ENCODE peak calls at places on chromosomes 16 and 17, in four cellular contexts. T, F, H and I are unnamed samples.
A peak's percentile ranks its signal among the peaks of the same experiment; 100 is the strongest.

GRCh38 chr16:62225675-62226074 is 189.4 kb upstream of the CDH8 start:
- DNase-seq in T (peak; percentile 8), F (peak; percentile 33), H (peak; percentile 91), I (no peak)

GRCh38 chr17:42428141-42428944 is 5.3 kb upstream of the CAVIN1 start:
- DNase-seq in T (no peak), F (peak; percentile 63), H (no peak), I (no peak)

GRCh38 chr16:79843631-79844043 is 243.1 kb upstream of the MAF start:
- DNase-seq in T (no peak), F (no peak), H (no peak), I (no peak)

GRCh38 chr16:84893849-84894599 is 74.2 kb downstream of the CRISPLD2 start:
- DNase-seq in T (no peak), F (no peak), H (no peak), I (no peak)

GRCh38 chr17:38748329-38749221 is at the start of gene PCGF2:
- DNase-seq in T (peak; percentile 92), F (peak; percentile 71), H (peak; percentile 98), I (peak; percentile 94)

GRCh38 chr16:48392407-48392806 is 7.2 kb upstream of the SIAH1 start:
- DNase-seq in T (no peak), F (no peak), H (peak; percentile 43), I (no peak)

GRCh38 chr17:46160169-46160568 is 33.1 kb downstream of the KANSL1 start:
- DNase-seq in T (no peak), F (no peak), H (no peak), I (no peak)

GRCh38 chr16:17305694-17306093 is 165.1 kb downstream of the XYLT1 start:
- DNase-seq in T (no peak), F (no peak), H (no peak), I (no peak)

GRCh38 chr17:43875476-43876147 is 28.6 kb downstream of the CD300LG start:
- DNase-seq in T (no peak), F (no peak), H (no peak), I (no peak)

GRCh38 chr17:51362818-51363598 is 102.7 kb downstream of the UTP18 start:
- DNase-seq in T (no peak), F (no peak), H (no peak), I (no peak)

GRCh38 chr16:29310852-29311314 is 95.6 kb downstream of the NPIPB11 start:
- DNase-seq in T (peak; percentile 77), F (no peak), H (no peak), I (peak; percentile 44)

GRCh38 chr17:57355090-57355859 is 99.0 kb downstream of the MSI2 start:
- DNase-seq in T (no peak), F (no peak), H (no peak), I (no peak)

GRCh38 chr17:76707985-76708807 is 2.6 kb downstream of the MXRA7 start:
- DNase-seq in T (no peak), F (no peak), H (no peak), I (no peak)

GRCh38 chr17:76713765-76714164 is 3.0 kb upstream of the MXRA7 start:
- DNase-seq in T (no peak), F (no peak), H (no peak), I (no peak)

GRCh38 chr17:76710863-76711611 is at the start of gene MXRA7:
- DNase-seq in T (peak; percentile 88), F (peak; percentile 86), H (peak; percentile 93), I (peak; percentile 82)

GRCh38 chr17:76706817-76707216 is 3.9 kb downstream of the MXRA7 start:
- DNase-seq in T (no peak), F (no peak), H (no peak), I (no peak)

DNA sequence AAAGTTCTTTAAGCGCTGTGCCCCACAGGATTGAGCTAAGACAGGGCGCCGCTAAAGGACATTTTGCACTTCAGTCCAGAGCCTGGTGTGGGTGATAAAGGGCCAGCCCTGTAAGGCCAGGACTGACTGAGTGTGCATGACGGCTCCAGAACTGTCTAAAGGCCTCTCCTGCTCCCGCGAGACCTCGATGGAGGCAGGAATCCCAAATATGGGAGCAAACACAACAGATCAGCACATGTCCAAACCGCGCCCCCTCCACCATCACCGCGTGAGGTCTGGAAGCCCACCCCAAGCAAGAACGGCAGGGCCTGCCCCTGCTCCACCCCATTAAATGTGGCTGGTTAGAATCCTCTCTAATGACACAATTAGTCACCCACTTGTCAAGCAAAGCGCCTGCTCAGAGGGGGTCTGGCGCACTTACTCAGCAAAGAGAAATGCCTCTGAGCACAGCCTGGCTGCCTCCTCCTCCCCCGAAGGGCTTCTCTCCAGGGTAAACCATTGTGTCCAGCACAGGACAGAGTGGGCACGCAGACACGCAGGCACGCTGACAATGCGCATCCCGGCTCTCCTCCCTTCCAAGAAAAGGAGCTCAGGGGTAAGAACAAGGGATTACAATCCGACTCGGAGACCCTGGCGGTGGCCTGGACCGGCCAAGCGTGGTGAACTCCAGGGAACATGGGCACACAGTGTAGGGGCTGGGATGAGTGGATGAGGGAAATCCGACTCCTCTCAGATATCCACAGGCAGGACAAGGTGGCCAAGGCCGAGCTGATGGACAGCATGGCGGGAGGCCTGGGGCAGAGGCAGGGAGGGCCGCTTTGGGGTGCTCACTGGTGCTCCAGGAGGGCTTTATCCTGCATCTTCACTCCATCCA is 1.5 kb downstream of the MXRA7 start:
- DNase-seq in T (peak; percentile 82), F (peak; percentile 94), H (peak; percentile 95), I (peak; percentile 91)
- TF ChIP-seq POLR2A in T (peak; percentile 36), F (peak; percentile 84), H (no peak), I (peak; percentile 51)

DNA sequence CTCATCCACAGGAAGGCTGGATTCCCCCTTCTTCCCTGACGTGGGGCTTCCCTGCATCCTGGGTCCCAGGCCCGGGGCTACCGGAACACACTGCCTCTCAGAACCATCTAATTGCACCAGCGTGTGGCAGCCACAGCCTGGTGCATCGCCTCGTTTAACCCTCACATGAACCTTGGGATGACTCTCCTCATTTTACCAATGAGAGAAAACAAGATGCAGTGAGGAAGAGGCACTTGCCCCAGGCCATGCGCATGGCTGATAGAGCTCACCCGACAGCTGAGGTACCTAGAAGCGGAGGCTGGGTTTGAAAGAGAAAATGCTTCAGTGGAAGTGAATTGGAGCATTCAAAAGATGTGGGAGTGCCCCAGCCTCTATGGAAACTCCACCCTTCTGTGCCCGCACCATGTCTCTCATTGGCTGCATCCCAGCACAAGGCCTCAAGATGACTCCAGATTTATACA is 162.3 kb downstream of the KATNIP start:
- DNase-seq in T (no peak), F (no peak), H (no peak), I (no peak)
- TF ChIP-seq POLR2A in T (no peak), F (no peak), H (no peak), I (no peak)

GRCh38 chr16:67841198-67841815 is 813 bp upstream of the THAP11 start:
- DNase-seq in T (no peak), F (no peak), H (no peak), I (no peak)

GRCh38 chr16:67843343-67843765 is 1.2 kb downstream of the THAP11 start:
- DNase-seq in T (peak; percentile 56), F (no peak), H (peak; percentile 86), I (no peak)

GRCh38 chr16:67844441-67844840 is 2.3 kb upstream of the NUTF2 start:
- DNase-seq in T (no peak), F (no peak), H (no peak), I (no peak)

GRCh38 chr16:67842509-67843342 is 606 bp downstream of the THAP11 start:
- DNase-seq in T (peak; percentile 56), F (no peak), H (peak; percentile 93), I (peak; percentile 47)

GRCh38 chr16:67841816-67842508 is at the start of gene THAP11:
- DNase-seq in T (peak; percentile 95), F (peak; percentile 94), H (peak; percentile 98), I (peak; percentile 96)
- TF ChIP-seq POLR2A in T (peak; percentile 74), F (no peak), H (no peak), I (peak; percentile 79)

DNA sequence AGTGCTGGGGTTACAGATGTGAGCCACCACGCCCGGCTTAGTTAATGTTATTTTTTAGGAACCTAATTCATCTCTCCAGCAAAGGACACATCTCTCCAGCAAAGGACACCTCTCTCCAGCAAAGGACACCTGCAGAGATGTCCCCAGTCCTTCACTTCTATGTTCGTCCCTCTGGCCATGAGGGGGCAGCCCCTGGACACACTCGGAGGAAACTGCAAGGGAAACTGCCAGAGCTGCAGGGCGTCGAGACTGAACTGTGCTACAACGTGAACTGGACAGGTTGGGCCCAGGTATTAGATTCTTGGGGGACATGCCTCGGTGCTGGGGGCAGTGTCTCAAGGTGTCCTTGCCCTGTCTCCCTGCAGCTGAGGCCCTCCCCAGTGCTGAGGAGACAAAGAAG is 4.7 kb downstream of the PFAS start:
- DNase-seq in T (no peak), F (no peak), H (no peak), I (no peak)
- TF ChIP-seq POLR2A in T (no peak), F (no peak), H (no peak), I (no peak)

GRCh38 chr17:72481572-72481971 is 360.8 kb downstream of the SOX9 start:
- DNase-seq in T (no peak), F (no peak), H (no peak), I (no peak)
- TF ChIP-seq POLR2A in T (no peak), F (no peak), H (no peak), I (no peak)